ENCODE peak calls at places on chromosome 19, in four cellular contexts. G is adrenal gland, F is suprapubic skin, L is uterus. K is an unnamed sample.

GRCh38 chr19:39765091-39766076 is 13.3 kb upstream of the LEUTX start:
- DNase-seq in G (peak; percentile 55), F (no peak), L (peak; percentile 18), K (no peak)

GRCh38 chr19:51024924-51025323 is 1.5 kb downstream of the KLK11 start:
- DNase-seq in G (no peak), F (no peak), L (no peak), K (no peak)

GRCh38 chr19:42427313-42427712 is at the start of gene LIPE:
- DNase-seq in G (no peak), F (no peak), L (no peak), K (no peak)

GRCh38 chr19:19404879-19405860 is at the start of gene GATAD2A:
- DNase-seq in G (peak; percentile 95), F (peak; percentile 95), L (peak; percentile 92), K (peak; percentile 94)

GRCh38 chr19:56837892-56838679 is 2.4 kb downstream of the PEG3 start:
- DNase-seq in G (peak; percentile 75), F (peak; percentile 82), L (peak; percentile 68), K (peak; percentile 6)

GRCh38 chr19:53908106-53908932 is 759 bp upstream of the CACNG7 start:
- DNase-seq in G (peak; percentile 22), F (no peak), L (no peak), K (no peak)

GRCh38 chr19:8697671-8698432 is 743 bp downstream of the ACTL9 start:
- DNase-seq in G (no peak), F (no peak), L (no peak), K (no peak)

GRCh38 chr19:13057147-13057572 is 45.5 kb downstream of the LYL1 start:
- DNase-seq in G (no peak), F (no peak), L (no peak), K (no peak)

GRCh38 chr19:28793391-28794168 is 419.4 kb downstream of the UQCRFS1 start:
- DNase-seq in G (no peak), F (no peak), L (no peak), K (no peak)

GRCh38 chr19:33677745-33678426 is 56.1 kb downstream of the CHST8 start:
- DNase-seq in G (no peak), F (peak; percentile 38), L (no peak), K (no peak)

GRCh38 chr19:47432499-47432898 is 13.2 kb upstream of the MEIS3 start:
- DNase-seq in G (no peak), F (no peak), L (no peak), K (no peak)

GRCh38 chr19:19034204-19034624 is 811 bp downstream of the ARMC6 start:
- DNase-seq in G (peak; percentile 58), F (no peak), L (no peak), K (no peak)

GRCh38 chr19:45467456-45468158 is at the start of gene FOSB:
- DNase-seq in G (peak; percentile 94), F (peak; percentile 98), L (peak; percentile 96), K (peak; percentile 95)

GRCh38 chr19:30446844-30447243 is 74.7 kb downstream of the ZNF536 start:
- DNase-seq in G (no peak), F (no peak), L (no peak), K (no peak)

GRCh38 chr19:51188227-51188559 is 36.7 kb upstream of the CD33 start:
- DNase-seq in G (no peak), F (no peak), L (no peak), K (no peak)

GRCh38 chr19:18589380-18590272 is 1.0 kb downstream of the REX1BD start:
- DNase-seq in G (peak; percentile 73), F (peak; percentile 79), L (peak; percentile 59), K (peak; percentile 48)

GRCh38 chr19:41239363-41239762 is 20.3 kb downstream of the AXL start:
- DNase-seq in G (no peak), F (no peak), L (no peak), K (no peak)

GRCh38 chr19:31496076-31496475 is 146.8 kb upstream of the TSHZ3 start:
- DNase-seq in G (no peak), F (no peak), L (no peak), K (no peak)

GRCh38 chr19:8877854-8878705 is 45.9 kb downstream of the MBD3L1 start:
- DNase-seq in G (no peak), F (no peak), L (no peak), K (no peak)

GRCh38 chr19:51547397-51548212 is 16.1 kb upstream of the SIGLEC6 start:
- DNase-seq in G (no peak), F (no peak), L (no peak), K (no peak)

GRCh38 chr19:4134351-4134750 is 10.4 kb upstream of the MAP2K2 start:
- DNase-seq in G (no peak), F (no peak), L (no peak), K (no peak)

GRCh38 chr19:53537523-53538377 is at the start of gene ZNF331:
- DNase-seq in G (peak; percentile 90), F (peak; percentile 90), L (peak; percentile 69), K (peak; percentile 77)

GRCh38 chr19:38267780-38268430 is 3.5 kb downstream of the SPINT2 start:
- DNase-seq in G (no peak), F (no peak), L (no peak), K (no peak)

GRCh38 chr19:38270587-38271167 is 6.3 kb downstream of the SPINT2 start:
- DNase-seq in G (peak; percentile 71), F (no peak), L (no peak), K (no peak)

GRCh38 chr19:38266070-38266469 is 1.7 kb downstream of the SPINT2 start:
- DNase-seq in G (no peak), F (no peak), L (no peak), K (no peak)

GRCh38 chr19:38266981-38267597 is 2.7 kb downstream of the SPINT2 start:
- DNase-seq in G (no peak), F (no peak), L (no peak), K (no peak)

GRCh38 chr19:38268539-38268938 is 4.2 kb downstream of the SPINT2 start:
- DNase-seq in G (no peak), F (no peak), L (no peak), K (no peak)
- H3K27ac ChIP-seq in G (no peak overlapping the region), F (peak overlapping the region; percentile 87), L (no peak overlapping the region), K (no peak overlapping the region)

GRCh38 chr19:1942078-1942933 is 1.3 kb downstream of the CSNK1G2 start:
- DNase-seq in G (peak; percentile 85), F (peak; percentile 90), L (peak; percentile 69), K (peak; percentile 50)
- TF ChIP-seq POLR2A in G (peak; percentile 48), F (no peak), L (no peak), K (peak; percentile 51)

GRCh38 chr19:15296353-15296752 is 36.0 kb downstream of the BRD4 start:
- DNase-seq in G (no peak), F (no peak), L (no peak), K (no peak)
- H3K27ac ChIP-seq in G (no peak overlapping the region), F (no peak overlapping the region), L (no peak overlapping the region), K (peak overlapping the region; percentile 66)

GRCh38 chr19:38308006-38308766 is 4.1 kb downstream of the C19orf33 start:
- DNase-seq in G (no peak), F (no peak), L (no peak), K (no peak)
- TF ChIP-seq POLR2A in G (no peak), F (no peak), L (no peak), K (no peak)

DNA sequence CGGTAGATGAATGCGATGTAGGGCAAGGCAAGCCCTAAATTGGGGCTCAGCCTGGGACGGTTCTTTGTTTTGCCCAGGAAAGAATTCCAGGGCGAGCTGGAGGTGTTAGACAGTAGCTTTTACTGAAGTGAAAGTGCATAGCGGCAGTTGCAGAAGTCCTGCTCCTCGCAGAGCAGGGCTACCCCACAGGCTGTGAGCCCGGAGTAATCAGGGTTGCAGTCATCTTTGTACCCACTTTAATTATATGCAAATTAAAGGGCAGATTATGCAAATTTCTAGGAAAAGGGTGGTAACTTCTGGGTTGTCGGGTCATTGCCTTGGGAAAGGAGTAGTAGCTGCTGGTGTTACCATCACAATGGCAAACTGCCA is 30.5 kb downstream of the VAV1 start:
- DNase-seq in G (no peak), F (no peak), L (no peak), K (no peak)
- H3K27ac ChIP-seq in G (no peak overlapping the region), F (no peak overlapping the region), L (no peak overlapping the region), K (no peak overlapping the region)

DNA sequence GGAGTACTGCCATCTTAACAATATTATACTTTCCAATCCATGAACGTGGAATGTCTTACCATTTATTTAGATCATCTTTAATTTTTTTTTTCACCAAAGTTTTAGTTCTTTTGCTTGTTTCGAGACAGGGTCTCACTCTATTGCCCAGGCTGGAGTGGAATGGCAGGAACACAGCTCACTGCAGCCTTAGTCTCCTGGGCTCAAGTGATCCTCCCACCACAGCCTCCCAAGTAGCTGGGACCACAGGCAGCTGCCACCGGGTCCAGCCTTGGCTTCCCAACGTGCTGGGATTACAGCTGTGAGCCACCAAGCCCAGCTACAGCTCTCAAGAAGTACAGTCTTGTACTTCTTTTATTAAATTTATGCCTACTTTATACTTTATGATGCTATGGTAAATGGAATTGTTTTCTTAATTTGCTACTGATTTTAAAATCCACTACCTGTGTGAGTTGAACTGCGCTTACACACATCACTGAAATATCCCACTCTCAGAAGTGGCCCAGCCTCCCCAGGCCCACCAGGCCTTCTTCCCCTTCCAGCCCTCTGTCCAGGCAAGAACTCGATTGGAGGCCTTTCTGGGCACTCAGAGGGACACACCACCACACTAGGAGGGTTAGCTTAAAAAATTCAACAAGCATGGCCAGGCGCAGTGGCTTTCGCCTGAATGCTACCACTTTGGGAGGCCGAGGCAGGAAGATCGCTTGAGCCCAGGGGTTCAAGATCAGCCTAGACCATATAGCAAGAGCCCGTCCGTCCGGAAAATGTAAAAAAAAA is 1.0 kb upstream of the PGLS start:
- DNase-seq in G (no peak), F (no peak), L (no peak), K (no peak)
- TF ChIP-seq POLR2A in G (no peak), F (no peak), L (no peak), K (no peak)

GRCh38 chr19:49864890-49865289 is 2.5 kb downstream of the PNKP start:
- DNase-seq in G (no peak), F (no peak), L (no peak), K (no peak)
- H3K27ac ChIP-seq in G (no peak overlapping the region), F (no peak overlapping the region), L (no peak overlapping the region), K (no peak overlapping the region)